ENCODE peak calls at places on chromosome 11, in six cellular contexts. F is A172; L is WERI-Rb-1; H is cardiac muscle cell; Q is stimulated activated CD4-positive, alpha-beta T cell treated with anti-CD3 and anti-CD28 coated beads, Interleukin-1b, Interleukin-23, amount 100 ng/mL, for 1 hour; O is ascending aorta. K is an unnamed sample.

GRCh38 chr11:118878187-118878586 is 5.5 kb upstream of the CXCR5 start:
- DNase-seq in F (no peak), L (no peak), H (no peak), Q (no peak), O (no peak), K (no peak)

GRCh38 chr11:109140857-109141515 is 281.0 kb upstream of the C11orf87 start:
- DNase-seq in F (no peak), L (no peak), H (no peak), Q (no peak), O (no peak), K (no peak)

GRCh38 chr11:132718711-132719641 is 813.3 kb downstream of the OPCML start:
- DNase-seq in F (no peak), L (no peak), H (peak), Q (no peak), O (no peak), K (no peak)

GRCh38 chr11:62688481-62688880 is 849 bp downstream of the LRRN4CL start:
- DNase-seq in F (no peak), L (no peak), H (no peak), Q (no peak), O (no peak), K (no peak)

GRCh38 chr11:75792127-75792731 is 22.8 kb upstream of the UVRAG start:
- DNase-seq in F (no peak), L (peak), H (no peak), Q (no peak), O (no peak), K (no peak)

GRCh38 chr11:11876458-11876857 is 34.7 kb downstream of the USP47 start:
- DNase-seq in F (peak), L (no peak), H (no peak), Q (no peak), O (no peak), K (no peak)

GRCh38 chr11:47989779-47990178 is 9.4 kb downstream of the PTPRJ start:
- DNase-seq in F (no peak), L (no peak), H (no peak), Q (no peak), O (no peak), K (no peak)

GRCh38 chr11:898160-898517 is 12.5 kb downstream of the CHID1 start:
- DNase-seq in F (peak), L (peak), H (peak), Q (no peak), O (no peak), K (peak)

GRCh38 chr11:125892071-125892470 is 4.6 kb downstream of the HYLS1 start:
- DNase-seq in F (no peak), L (no peak), H (no peak), Q (no peak), O (no peak), K (no peak)

GRCh38 chr11:46162700-46163099 is 41.4 kb upstream of the PHF21A start:
- DNase-seq in F (no peak), L (no peak), H (no peak), Q (no peak), O (no peak), K (no peak)

GRCh38 chr11:6588018-6588417 is 15.4 kb downstream of the RRP8 start:
- DNase-seq in F (no peak), L (no peak), H (no peak), Q (no peak), O (no peak), K (no peak)

GRCh38 chr11:20754957-20755356 is 85.6 kb downstream of the NELL1 start:
- DNase-seq in F (no peak), L (peak), H (no peak), Q (no peak), O (no peak), K (no peak)

GRCh38 chr11:82730286-82730685 is 3.4 kb downstream of the FAM181B start:
- DNase-seq in F (no peak), L (no peak), H (no peak), Q (no peak), O (no peak), K (no peak)

GRCh38 chr11:126167476-126167875 is 44.0 kb downstream of the RPUSD4 start:
- DNase-seq in F (no peak), L (no peak), H (peak), Q (no peak), O (no peak), K (no peak)

GRCh38 chr11:93279911-93280347 is 50.6 kb upstream of the DEUP1 start:
- DNase-seq in F (no peak), L (peak), H (no peak), Q (no peak), O (no peak), K (peak)

GRCh38 chr11:126465573-126466287 is 110.2 kb downstream of the ST3GAL4 start:
- DNase-seq in F (peak), L (no peak), H (no peak), Q (no peak), O (no peak), K (no peak)

GRCh38 chr11:44989831-44990566 is 39.3 kb upstream of the TP53I11 start:
- DNase-seq in F (no peak), L (no peak), H (peak), Q (no peak), O (no peak), K (no peak)

GRCh38 chr11:2999464-2999998 is 7.4 kb upstream of the NAP1L4 start:
- DNase-seq in F (no peak), L (no peak), H (no peak), Q (no peak), O (no peak), K (no peak)

GRCh38 chr11:57111646-57112045 is 70.1 kb upstream of the LRRC55 start:
- DNase-seq in F (no peak), L (no peak), H (peak), Q (no peak), O (no peak), K (no peak)

GRCh38 chr11:83257638-83258229 is 28.4 kb downstream of the CCDC90B start:
- DNase-seq in F (peak), L (no peak), H (peak), Q (no peak), O (no peak), K (no peak)

GRCh38 chr11:67504950-67505561 is at the start of gene PITPNM1:
- DNase-seq in F (peak), L (peak), H (peak), Q (peak), O (no peak), K (peak)

GRCh38 chr11:86990520-86990919 is 35.3 kb upstream of the FZD4 start:
- DNase-seq in F (peak), L (no peak), H (peak), Q (no peak), O (no peak), K (no peak)

GRCh38 chr11:44229003-44229570 is 80.9 kb downstream of the ALX4 start:
- DNase-seq in F (no peak), L (no peak), H (no peak), Q (no peak), O (no peak), K (no peak)

GRCh38 chr11:100594320-100594719 is 92.8 kb upstream of the ARHGAP42 start:
- DNase-seq in F (no peak), L (no peak), H (no peak), Q (no peak), O (no peak), K (no peak)

GRCh38 chr11:43327987-43328386 is 16.2 kb downstream of the API5 start:
- DNase-seq in F (peak), L (no peak), H (peak), Q (no peak), O (no peak), K (no peak)

GRCh38 chr11:29018631-29019030 is 910.4 kb downstream of the METTL15 start:
- DNase-seq in F (peak), L (no peak), H (peak), Q (no peak), O (no peak), K (no peak)

GRCh38 chr11:100776212-100776896 is 89.3 kb downstream of the ARHGAP42 start:
- DNase-seq in F (peak), L (no peak), H (peak), Q (no peak), O (no peak), K (no peak)

GRCh38 chr11:2590951-2591754 is 108.6 kb downstream of the KCNQ1OT1 start:
- DNase-seq in F (no peak), L (peak), H (no peak), Q (no peak), O (peak), K (peak)

GRCh38 chr11:61472868-61473267 is 35.7 kb upstream of the LRRC10B start:
- DNase-seq in F (no peak), L (no peak), H (peak), Q (no peak), O (no peak), K (peak)

GRCh38 chr11:43376594-43376993 is 17.9 kb downstream of the TTC17 start:
- DNase-seq in F (peak), L (no peak), H (peak), Q (no peak), O (no peak), K (no peak)